ENCODE peak calls at places on chromosomes 11 and 22, in eight cellular contexts. One of them, this sample, is unnamed.

GRCh38 chr11:106278391-106278790 is 200.9 kb downstream of the AASDHPPT start:
- DNase-seq in NB4: no peak
- DNase-seq in stomach: no peak
- DNase-seq in ovary: no peak
- DNase-seq in testis: no peak
- DNase-seq in GM12878: no peak
- DNase-seq in Peyer's patch: no peak
- DNase-seq in tibial nerve: no peak
- DNase-seq in this sample: no peak

GRCh38 chr22:40855960-40856512 is 403 bp downstream of the ST13 start:
- DNase-seq in NB4: peak
- DNase-seq in stomach: peak
- DNase-seq in ovary: no peak
- DNase-seq in testis: no peak
- DNase-seq in GM12878: no peak
- DNase-seq in Peyer's patch: no peak
- DNase-seq in tibial nerve: peak
- DNase-seq in this sample: peak

GRCh38 chr11:2375964-2376551 is 1.1 kb upstream of the CD81 start:
- DNase-seq in NB4: no peak
- DNase-seq in stomach: no peak
- DNase-seq in ovary: peak
- DNase-seq in testis: no peak
- DNase-seq in GM12878: no peak
- DNase-seq in Peyer's patch: no peak
- DNase-seq in tibial nerve: no peak
- DNase-seq in this sample: peak

GRCh38 chr11:5196731-5197130 is 3.8 kb downstream of the OR51V1 start:
- DNase-seq in NB4: no peak
- DNase-seq in stomach: no peak
- DNase-seq in ovary: no peak
- DNase-seq in testis: no peak
- DNase-seq in GM12878: no peak
- DNase-seq in Peyer's patch: no peak
- DNase-seq in tibial nerve: no peak
- DNase-seq in this sample: no peak

GRCh38 chr11:76889414-76889975 is 28.8 kb downstream of the ACER3 start:
- DNase-seq in NB4: no peak
- DNase-seq in stomach: no peak
- DNase-seq in ovary: no peak
- DNase-seq in testis: no peak
- DNase-seq in GM12878: no peak
- DNase-seq in Peyer's patch: no peak
- DNase-seq in tibial nerve: no peak
- DNase-seq in this sample: no peak

GRCh38 chr11:36156486-36157150 is 132.6 kb downstream of the COMMD9 start:
- DNase-seq in NB4: no peak
- DNase-seq in stomach: no peak
- DNase-seq in ovary: peak
- DNase-seq in testis: no peak
- DNase-seq in GM12878: no peak
- DNase-seq in Peyer's patch: no peak
- DNase-seq in tibial nerve: no peak
- DNase-seq in this sample: no peak

GRCh38 chr11:64456509-64457320 is 97.8 kb downstream of the RPS6KA4 start:
- DNase-seq in NB4: no peak
- DNase-seq in stomach: no peak
- DNase-seq in ovary: no peak
- DNase-seq in testis: no peak
- DNase-seq in GM12878: no peak
- DNase-seq in Peyer's patch: peak
- DNase-seq in tibial nerve: no peak
- DNase-seq in this sample: no peak

GRCh38 chr11:102168483-102168882 is 58.2 kb downstream of the YAP1 start:
- DNase-seq in NB4: no peak
- DNase-seq in stomach: no peak
- DNase-seq in ovary: no peak
- DNase-seq in testis: no peak
- DNase-seq in GM12878: no peak
- DNase-seq in Peyer's patch: no peak
- DNase-seq in tibial nerve: no peak
- DNase-seq in this sample: no peak

GRCh38 chr11:89491141-89491690 is at the start of gene NOX4:
- DNase-seq in NB4: no peak
- DNase-seq in stomach: peak
- DNase-seq in ovary: peak
- DNase-seq in testis: peak
- DNase-seq in GM12878: no peak
- DNase-seq in Peyer's patch: no peak
- DNase-seq in tibial nerve: peak
- DNase-seq in this sample: peak

GRCh38 chr22:32744560-32744959 is 56.9 kb upstream of the TIMP3 start:
- DNase-seq in NB4: peak
- DNase-seq in stomach: no peak
- DNase-seq in ovary: no peak
- DNase-seq in testis: no peak
- DNase-seq in GM12878: no peak
- DNase-seq in Peyer's patch: no peak
- DNase-seq in tibial nerve: no peak
- DNase-seq in this sample: no peak

DNA sequence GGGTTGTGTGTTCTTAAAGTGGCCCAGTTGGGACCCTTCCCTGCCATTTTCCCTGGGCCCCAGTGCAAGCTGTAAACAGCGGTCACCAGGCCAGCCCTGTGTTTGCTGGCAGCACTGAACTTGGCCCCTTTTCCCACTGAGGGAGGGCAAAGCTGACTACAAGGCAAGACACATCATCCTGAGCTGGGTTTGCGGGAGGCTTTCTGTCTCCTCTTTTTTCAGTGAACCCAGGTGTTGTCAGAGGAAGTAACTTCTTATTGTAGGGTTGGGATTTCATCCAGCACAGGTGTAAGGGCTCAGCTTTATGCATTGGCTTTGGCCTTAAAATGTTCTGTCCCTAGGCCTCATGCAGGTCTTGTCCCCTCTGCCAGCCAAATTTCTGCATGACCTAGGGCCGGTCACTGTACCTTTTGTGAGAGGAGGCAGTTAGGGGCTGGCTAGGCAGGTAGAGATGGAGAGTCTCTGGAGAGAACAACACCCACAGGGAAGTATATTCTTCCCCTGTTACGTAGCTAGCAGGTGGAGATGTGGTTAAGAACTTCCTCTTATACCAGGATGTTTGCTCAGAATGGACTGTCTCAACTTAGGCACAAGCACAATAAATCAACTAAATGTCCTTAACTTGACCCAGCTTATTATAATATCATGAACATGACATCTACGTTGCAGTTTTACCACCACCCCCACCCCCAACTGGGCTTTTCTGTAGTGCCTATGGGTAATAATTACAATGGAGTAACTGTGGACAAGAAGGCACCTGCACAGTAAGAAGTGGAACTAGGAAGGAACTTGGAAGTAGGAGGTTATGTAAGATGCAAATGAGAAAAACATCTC is 60.5 kb upstream of the MPEG1 start:
- DNase-seq in NB4: peak
- DNase-seq in stomach: no peak
- DNase-seq in ovary: no peak
- DNase-seq in testis: no peak
- DNase-seq in GM12878: peak
- DNase-seq in Peyer's patch: peak
- DNase-seq in tibial nerve: no peak
- DNase-seq in this sample: no peak
- TF ChIP-seq POLR2A in NB4: no peak
- TF ChIP-seq POLR2A in stomach: no peak
- TF ChIP-seq POLR2A in ovary: no peak
- TF ChIP-seq POLR2A in testis: no peak
- TF ChIP-seq POLR2A in GM12878: no peak
- TF ChIP-seq POLR2A in Peyer's patch: peak
- TF ChIP-seq POLR2A in tibial nerve: no peak
- TF ChIP-seq POLR2A in this sample: no peak

DNA sequence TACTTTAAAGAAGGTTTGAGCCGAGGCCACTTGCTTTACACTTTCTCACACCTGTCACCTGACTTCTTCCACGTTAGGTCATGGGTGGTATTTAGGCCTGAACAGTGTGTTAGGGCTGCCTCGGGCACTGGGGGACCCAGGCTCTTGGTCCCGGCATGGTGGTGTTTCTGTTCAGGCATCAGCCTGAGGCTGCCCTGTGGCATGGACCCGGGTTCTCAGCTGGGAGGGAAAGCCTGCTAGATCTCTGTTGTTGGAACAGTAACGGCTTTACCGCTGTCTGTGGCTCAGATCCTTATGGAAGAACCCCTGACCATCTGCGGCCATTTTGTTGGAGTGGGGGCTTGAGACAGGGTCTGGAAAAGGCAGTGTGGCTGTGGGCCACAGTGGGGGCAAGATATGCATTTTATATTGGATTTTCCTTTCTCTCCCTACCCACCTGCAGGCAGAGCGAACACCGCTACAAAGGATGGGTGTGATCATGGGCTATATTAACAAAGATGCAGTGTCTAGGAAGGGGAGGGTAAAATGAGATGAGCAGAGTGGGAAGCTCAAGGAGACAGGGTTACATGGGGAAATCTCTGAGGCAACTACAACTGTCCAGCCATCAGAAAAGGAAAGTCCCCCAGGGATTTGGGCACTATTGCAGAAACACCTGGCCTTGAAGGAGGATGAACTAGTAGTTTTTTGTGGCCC is 1.6 kb upstream of the KCNJ11 start:
- DNase-seq in NB4: no peak
- DNase-seq in stomach: no peak
- DNase-seq in ovary: no peak
- DNase-seq in testis: no peak
- DNase-seq in GM12878: no peak
- DNase-seq in Peyer's patch: no peak
- DNase-seq in tibial nerve: no peak
- DNase-seq in this sample: no peak
- H3K4me3 ChIP-seq in NB4: no peak
- H3K4me3 ChIP-seq in stomach: no peak
- H3K4me3 ChIP-seq in ovary: no peak
- H3K4me3 ChIP-seq in testis: peak
- H3K4me3 ChIP-seq in GM12878: no peak
- H3K4me3 ChIP-seq in Peyer's patch: peak
- H3K4me3 ChIP-seq in tibial nerve: no peak
- H3K4me3 ChIP-seq in this sample: no peak

GRCh38 chr22:49925525-49926128 is 7.2 kb downstream of the CRELD2 start:
- DNase-seq in NB4: no peak
- DNase-seq in stomach: no peak
- DNase-seq in ovary: no peak
- DNase-seq in testis: no peak
- DNase-seq in GM12878: peak
- DNase-seq in Peyer's patch: peak
- DNase-seq in tibial nerve: no peak
- DNase-seq in this sample: no peak
- TF ChIP-seq POLR2A in NB4: no peak
- TF ChIP-seq POLR2A in stomach: no peak
- TF ChIP-seq POLR2A in ovary: no peak
- TF ChIP-seq POLR2A in testis: no peak
- TF ChIP-seq POLR2A in GM12878: peak
- TF ChIP-seq POLR2A in Peyer's patch: no peak
- TF ChIP-seq POLR2A in tibial nerve: no peak
- TF ChIP-seq POLR2A in this sample: no peak

GRCh38 chr22:46770726-46771125 is 8.3 kb downstream of the TBC1D22A start:
- DNase-seq in NB4: no peak
- DNase-seq in stomach: no peak
- DNase-seq in ovary: no peak
- DNase-seq in testis: peak
- DNase-seq in GM12878: no peak
- DNase-seq in Peyer's patch: peak
- DNase-seq in tibial nerve: peak
- DNase-seq in this sample: peak
- H3K4me3 ChIP-seq in NB4: no peak
- H3K4me3 ChIP-seq in stomach: no peak
- H3K4me3 ChIP-seq in ovary: no peak
- H3K4me3 ChIP-seq in testis: no peak
- H3K4me3 ChIP-seq in GM12878: peak
- H3K4me3 ChIP-seq in Peyer's patch: no peak
- H3K4me3 ChIP-seq in tibial nerve: no peak
- H3K4me3 ChIP-seq in this sample: no peak

This sample was measured in adrenal gland.